ENCODE peak calls at places on chromosomes 7 and 10, in four cellular contexts. N is nephron progenitor cell; L is fibroblast of lung; D is CD8-positive, alpha-beta memory T cell. S is an unnamed sample.

GRCh38 chr10:73771722-73772279 is 10.0 kb upstream of the CHCHD1 start:
- DNase-seq in N (peak; percentile 91), L (no peak), D (peak; percentile 75), S (no peak)

GRCh38 chr10:132404169-132404880 is 7.3 kb downstream of the PWWP2B start:
- DNase-seq in N (no peak), L (no peak), D (no peak), S (no peak)

GRCh38 chr10:35574924-35575352 is 30.2 kb upstream of the GJD4 start:
- DNase-seq in N (no peak), L (peak; percentile 97), D (no peak), S (no peak)

GRCh38 chr7:7554647-7555575 is 11.8 kb upstream of the MIOS start:
- DNase-seq in N (no peak), L (peak; percentile 14), D (no peak), S (no peak)

GRCh38 chr10:124183617-124184016 is 90.2 kb upstream of the CHST15 start:
- DNase-seq in N (no peak), L (no peak), D (no peak), S (no peak)

GRCh38 chr10:128879441-128880175 is 587.4 kb upstream of the MGMT start:
- DNase-seq in N (no peak), L (no peak), D (no peak), S (no peak)

GRCh38 chr10:50396491-50397311 is 145.4 kb upstream of the ASAH2 start:
- DNase-seq in N (no peak), L (peak; percentile 84), D (no peak), S (no peak)

GRCh38 chr10:91694170-91694794 is 61.4 kb upstream of the PPP1R3C start:
- DNase-seq in N (peak; percentile 10), L (peak; percentile 23), D (no peak), S (no peak)

GRCh38 chr10:45198596-45199379 is 116.6 kb downstream of the OR13A1 start:
- DNase-seq in N (no peak), L (no peak), D (no peak), S (no peak)

GRCh38 chr7:36155811-36156361 is 2.8 kb downstream of the EEPD1 start:
- DNase-seq in N (peak; percentile 33), L (peak; percentile 27), D (no peak), S (peak; percentile 33)

GRCh38 chr10:98748298-98748697 is 301.6 kb upstream of the HPS1 start:
- DNase-seq in N (peak; percentile 7), L (no peak), D (no peak), S (no peak)

GRCh38 chr10:44173558-44173894 is 211.4 kb downstream of the CXCL12 start:
- DNase-seq in N (no peak), L (peak; percentile 63), D (no peak), S (no peak)

GRCh38 chr10:131972474-131973071 is 9.2 kb downstream of the BNIP3 start:
- DNase-seq in N (no peak), L (peak; percentile 30), D (peak; percentile 28), S (no peak)

GRCh38 chr10:48209246-48209645 is 65.2 kb downstream of the FRMPD2 start:
- DNase-seq in N (no peak), L (peak; percentile 55), D (no peak), S (no peak)

GRCh38 chr7:63376873-63377272 is 621.8 kb upstream of the ZNF722 start:
- DNase-seq in N (no peak), L (no peak), D (no peak), S (no peak)

GRCh38 chr7:151876899-151877777 is at the start of gene PRKAG2:
- DNase-seq in N (peak; percentile 69), L (peak; percentile 15), D (peak; percentile 64), S (peak; percentile 40)

GRCh38 chr7:22357311-22358175 is 589 bp upstream of the RAPGEF5 start:
- DNase-seq in N (peak; percentile 42), L (peak; percentile 71), D (no peak), S (no peak)

GRCh38 chr7:1696671-1697498 is 26.8 kb downstream of the ELFN1 start:
- DNase-seq in N (no peak), L (no peak), D (no peak), S (no peak)

GRCh38 chr7:158001003-158001402 is 586.6 kb downstream of the PTPRN2 start:
- DNase-seq in N (no peak), L (no peak), D (no peak), S (no peak)

GRCh38 chr10:95793401-95794045 is 37.6 kb downstream of the ENTPD1 start:
- DNase-seq in N (no peak), L (no peak), D (no peak), S (no peak)

GRCh38 chr10:74227697-74228424 is 76.8 kb downstream of the ADK start:
- DNase-seq in N (no peak), L (peak; percentile 59), D (no peak), S (no peak)

GRCh38 chr10:114893248-114893647 is 44.7 kb upstream of the TRUB1 start:
- DNase-seq in N (no peak), L (no peak), D (no peak), S (no peak)

GRCh38 chr7:27198138-27198841 is 1.6 kb downstream of the HOXA13 start:
- DNase-seq in N (no peak), L (no peak), D (no peak), S (no peak)

GRCh38 chr7:98795741-98796493 is 73.9 kb downstream of the TMEM130 start:
- DNase-seq in N (no peak), L (peak; percentile 42), D (no peak), S (no peak)

GRCh38 chr7:148915211-148915610 is 31.1 kb upstream of the EZH2 start:
- DNase-seq in N (no peak), L (no peak), D (no peak), S (no peak)

GRCh38 chr7:95330194-95331003 is 6.1 kb upstream of the PON1 start:
- DNase-seq in N (no peak), L (peak; percentile 14), D (no peak), S (no peak)

GRCh38 chr7:116524609-116525297 is at the start of gene CAV1:
- DNase-seq in N (peak; percentile 44), L (peak; percentile 93), D (peak; percentile 15), S (peak; percentile 42)

GRCh38 chr7:92133133-92133736 is 1.0 kb downstream of the CYP51A1 start:
- DNase-seq in N (no peak), L (peak; percentile 46), D (no peak), S (no peak)

GRCh38 chr7:33511735-33512134 is 382.4 kb downstream of the BBS9 start:
- DNase-seq in N (no peak), L (peak; percentile 10), D (no peak), S (no peak)

GRCh38 chr7:110386006-110386405 is 704.9 kb upstream of the LRRN3 start:
- DNase-seq in N (no peak), L (no peak), D (no peak), S (no peak)

GRCh38 chr10:117967149-117967548 is 79.6 kb downstream of the RAB11FIP2 start:
- DNase-seq in N (no peak), L (no peak), D (no peak), S (no peak)

GRCh38 chr10:1130995-1131790 is 75.0 kb downstream of the WDR37 start:
- DNase-seq in N (no peak), L (no peak), D (no peak), S (no peak)

GRCh38 chr7:73717991-73718405 is 1.5 kb downstream of the STX1A start:
- DNase-seq in N (no peak), L (peak; percentile 93), D (peak; percentile 68), S (no peak)

GRCh38 chr10:6114758-6115410 is 26.1 kb downstream of the RBM17 start:
- DNase-seq in N (no peak), L (peak; percentile 75), D (no peak), S (no peak)

GRCh38 chr7:37915438-37915837 is 1.2 kb downstream of the SFRP4 start:
- DNase-seq in N (no peak), L (peak; percentile 25), D (no peak), S (no peak)

GRCh38 chr10:101768791-101769170 is 7.1 kb downstream of the FGF8 start:
- DNase-seq in N (no peak), L (no peak), D (no peak), S (no peak)

GRCh38 chr7:41885078-41885477 is 182.2 kb upstream of the INHBA start:
- DNase-seq in N (no peak), L (peak; percentile 85), D (no peak), S (no peak)

GRCh38 chr7:149500910-149501309 is 3.3 kb upstream of the ZNF746 start:
- DNase-seq in N (no peak), L (no peak), D (no peak), S (no peak)

GRCh38 chr7:8443871-8444756 is 10.7 kb downstream of the NXPH1 start:
- DNase-seq in N (peak; percentile 55), L (no peak), D (no peak), S (no peak)